ENCODE peak calls at places on chromosomes 3 and 15, in five cellular contexts. G is activated naive CD4-positive, alpha-beta T cell treated with anti-CD3 and anti-CD28 coated beads, Interleukin-2, amount 50 U/mL, for 72 hours; Q is T-helper 17 cell; B is tibial artery; A is erythroblast. L is an unnamed sample.

GRCh38 chr3:29695201-29695904 is 414.5 kb downstream of the RBMS3 start:
- DNase-seq in Q (no peak), A (no peak), B (no peak), G (no peak), L (no peak)

GRCh38 chr3:72004749-72005292 is 219.9 kb upstream of the PROK2 start:
- DNase-seq in Q (no peak), A (peak), G (no peak), B (no peak), L (no peak)

GRCh38 chr15:34114739-34115138 is 12.9 kb downstream of the PGBD4 start:
- DNase-seq in G (no peak), A (no peak), Q (no peak), B (no peak), L (no peak)

GRCh38 chr3:55795736-55796135 is 308.6 kb upstream of the WNT5A start:
- DNase-seq in B (no peak), Q (no peak), G (no peak), A (no peak), L (no peak)

GRCh38 chr3:58384381-58385090 is 49.1 kb downstream of the PDHB start:
- DNase-seq in G (no peak), B (no peak), Q (no peak), A (no peak), L (no peak)

GRCh38 chr3:170418422-170419300 is at the start of gene CLDN11:
- DNase-seq in A (peak), B (no peak), G (no peak), Q (no peak), L (no peak)

GRCh38 chr3:50323092-50323600 is 601 bp upstream of the HYAL2 start:
- DNase-seq in Q (no peak), A (no peak), B (no peak), G (no peak), L (no peak)

GRCh38 chr3:156581954-156582353 is 27.0 kb upstream of the SSR3 start:
- DNase-seq in B (no peak), G (no peak), A (no peak), Q (no peak), L (no peak)

GRCh38 chr3:185470323-185470722 is 28.5 kb downstream of the TMEM41A start:
- DNase-seq in A (no peak), B (no peak), Q (no peak), G (no peak), L (no peak)

GRCh38 chr3:31532587-31533168 is at the start of gene STT3B:
- DNase-seq in A (peak), Q (peak), B (peak), G (no peak), L (peak)

GRCh38 chr3:81554805-81555204 is 206.6 kb downstream of the GBE1 start:
- DNase-seq in G (no peak), B (no peak), A (no peak), Q (no peak), L (no peak)

GRCh38 chr15:50182233-50183013 is 427 bp downstream of the SLC27A2 start:
- DNase-seq in B (no peak), G (peak), A (peak), Q (no peak), L (no peak)

GRCh38 chr3:30341851-30342250 is 264.6 kb upstream of the TGFBR2 start:
- DNase-seq in A (no peak), Q (no peak), G (no peak), B (no peak), L (no peak)

GRCh38 chr3:125437631-125438435 is 62.7 kb upstream of the ZNF148 start:
- DNase-seq in A (peak), Q (peak), G (no peak), B (peak), L (peak)